ENCODE peak calls at places on chromosomes 7 and 10, in nine cellular contexts. Z is lung microvascular endothelial cell; F is nephron progenitor cell; V is effector CD8-positive, alpha-beta T cell; Y is NCI-H748 treated with DMSO at 0.1 percent for 48 hours; E is amniotic stem cell; R is NCI-H1092; C is aorta; T is ACHN. W is an unnamed sample.

GRCh38 chr7:98697485-98698240 is 80.6 kb downstream of the NPTX2 start:
- DNase-seq in Z (no peak), F (no peak), V (no peak), Y (no peak), E (no peak), R (no peak), C (no peak), T (no peak), W (no peak)

GRCh38 chr7:139680676-139681462 is 96.9 kb downstream of the HIPK2 start:
- DNase-seq in Z (peak; percentile 97), F (no peak), V (no peak), Y (no peak), E (peak; percentile 92), R (no peak), C (peak; percentile 87), T (peak; percentile 99), W (no peak)

GRCh38 chr10:17873946-17874345 is 64.8 kb downstream of the MRC1 start:
- DNase-seq in Z (no peak), F (no peak), V (no peak), Y (no peak), E (no peak), R (no peak), C (no peak), T (no peak), W (no peak)

GRCh38 chr7:97024209-97025129 is at the start of gene DLX5:
- DNase-seq in Z (no peak), F (peak; percentile 51), V (no peak), Y (peak; percentile 97), E (peak; percentile 39), R (peak; percentile 69), C (peak; percentile 63), T (no peak), W (peak; percentile 98)

GRCh38 chr10:100024741-100025140 is 15.0 kb upstream of the DNMBP start:
- DNase-seq in Z (no peak), F (no peak), V (no peak), Y (no peak), E (no peak), R (no peak), C (no peak), T (no peak), W (no peak)

GRCh38 chr10:50882540-50882983 is 2.9 kb downstream of the A1CF start:
- DNase-seq in Z (no peak), F (no peak), V (no peak), Y (no peak), E (no peak), R (no peak), C (no peak), T (no peak), W (no peak)

GRCh38 chr10:804787-805634 is 115.5 kb upstream of the DIP2C start:
- DNase-seq in Z (no peak), F (no peak), V (no peak), Y (no peak), E (no peak), R (no peak), C (no peak), T (no peak), W (no peak)

GRCh38 chr7:4479367-4480039 is 202.6 kb upstream of the FOXK1 start:
- DNase-seq in Z (peak; percentile 67), F (peak; percentile 33), V (no peak), Y (peak; percentile 53), E (no peak), R (peak; percentile 56), C (no peak), T (peak; percentile 74), W (peak; percentile 72)

GRCh38 chr7:68917041-68917651 is 681.1 kb upstream of the AUTS2 start:
- DNase-seq in Z (no peak), F (no peak), V (no peak), Y (no peak), E (no peak), R (no peak), C (no peak), T (no peak), W (no peak)

GRCh38 chr7:158479021-158479679 is 108.5 kb downstream of the PTPRN2 start:
- DNase-seq in Z (no peak), F (no peak), V (no peak), Y (no peak), E (no peak), R (no peak), C (no peak), T (no peak), W (no peak)

GRCh38 chr7:55160539-55160938 is 141.7 kb downstream of the EGFR start:
- DNase-seq in Z (peak; percentile 87), F (no peak), V (no peak), Y (no peak), E (no peak), R (no peak), C (no peak), T (no peak), W (no peak)

GRCh38 chr10:15316144-15316543 is 54.9 kb downstream of the FAM171A1 start:
- DNase-seq in Z (no peak), F (no peak), V (no peak), Y (no peak), E (no peak), R (no peak), C (no peak), T (no peak), W (peak; percentile 36)

GRCh38 chr7:41104621-41105020 is 598.3 kb downstream of the INHBA start:
- DNase-seq in Z (no peak), F (no peak), V (no peak), Y (no peak), E (no peak), R (no peak), C (no peak), T (no peak), W (no peak)

GRCh38 chr7:139739863-139740597 is 37.8 kb downstream of the HIPK2 start:
- DNase-seq in Z (no peak), F (no peak), V (no peak), Y (no peak), E (no peak), R (peak; percentile 84), C (no peak), T (no peak), W (no peak)

GRCh38 chr10:75209325-75210192 is 1.0 kb upstream of the VDAC2 start:
- DNase-seq in Z (peak; percentile 82), F (no peak), V (peak; percentile 65), Y (no peak), E (no peak), R (peak; percentile 42), C (peak; percentile 91), T (peak; percentile 72), W (peak; percentile 40)

GRCh38 chr7:80806653-80807052 is 112.2 kb downstream of the SEMA3C start:
- DNase-seq in Z (no peak), F (no peak), V (no peak), Y (no peak), E (no peak), R (no peak), C (no peak), T (no peak), W (no peak)

GRCh38 chr7:24967696-24968095 is 12.3 kb downstream of the OSBPL3 start:
- DNase-seq in Z (no peak), F (no peak), V (no peak), Y (no peak), E (no peak), R (no peak), C (no peak), T (no peak), W (no peak)

GRCh38 chr7:79702116-79702515 is 248.6 kb upstream of the MAGI2 start:
- DNase-seq in Z (no peak), F (no peak), V (no peak), Y (no peak), E (no peak), R (no peak), C (no peak), T (no peak), W (no peak)

GRCh38 chr10:22550732-22551131 is 163.6 kb downstream of the PIP4K2A start:
- DNase-seq in Z (peak; percentile 55), F (peak; percentile 67), V (peak; percentile 63), Y (no peak), E (no peak), R (peak; percentile 22), C (no peak), T (peak; percentile 54), W (no peak)

GRCh38 chr7:88111136-88111748 is 108.6 kb downstream of the SRI start:
- DNase-seq in Z (peak; percentile 62), F (no peak), V (no peak), Y (peak; percentile 29), E (no peak), R (no peak), C (no peak), T (peak; percentile 70), W (peak; percentile 23)

GRCh38 chr10:23338155-23338828 is 6.3 kb downstream of the C10orf67 start:
- DNase-seq in Z (no peak), F (no peak), V (no peak), Y (no peak), E (no peak), R (no peak), C (no peak), T (no peak), W (no peak)

GRCh38 chr10:12690525-12691139 is 310.9 kb downstream of the CCDC3 start:
- DNase-seq in Z (no peak), F (no peak), V (no peak), Y (peak; percentile 78), E (no peak), R (no peak), C (no peak), T (no peak), W (peak; percentile 77)

GRCh38 chr10:79349766-79350406 is 2.6 kb downstream of the PPIF start:
- DNase-seq in Z (no peak), F (peak; percentile 30), V (no peak), Y (no peak), E (no peak), R (no peak), C (peak; percentile 32), T (no peak), W (no peak)

GRCh38 chr7:78734626-78735025 is 718.8 kb downstream of the MAGI2 start:
- DNase-seq in Z (no peak), F (no peak), V (no peak), Y (no peak), E (no peak), R (no peak), C (no peak), T (no peak), W (no peak)

GRCh38 chr10:114821293-114821914 is at the start of gene FHIP2A:
- DNase-seq in Z (peak; percentile 79), F (peak; percentile 84), V (peak; percentile 69), Y (peak; percentile 10), E (peak; percentile 58), R (peak; percentile 24), C (peak; percentile 82), T (peak; percentile 84), W (peak; percentile 2)